ENCODE peak calls at places on chromosomes 4 and X, in six cellular contexts. One of them, this sample, is unnamed.

GRCh38 chr4:73409012-73409862 is 5.2 kb downstream of the ALB start:
- DNase-seq in heart right ventricle: no peak
- DNase-seq in foreskin fibroblast: no peak
- DNase-seq in GM13976: no peak
- DNase-seq in gastrocnemius medialis: no peak
- DNase-seq in BJ: no peak
- DNase-seq in this sample: no peak

GRCh38 chrX:135985123-135985973 is at the start of gene SLC9A6:
- DNase-seq in foreskin fibroblast: peak
- DNase-seq in BJ: no peak
- DNase-seq in GM13976: peak
- DNase-seq in gastrocnemius medialis: peak
- DNase-seq in heart right ventricle: peak
- DNase-seq in this sample: peak

GRCh38 chr4:1538096-1538410 is 131.8 kb upstream of the NKX1-1 start:
- DNase-seq in foreskin fibroblast: no peak
- DNase-seq in heart right ventricle: peak
- DNase-seq in GM13976: no peak
- DNase-seq in gastrocnemius medialis: no peak
- DNase-seq in BJ: no peak
- DNase-seq in this sample: no peak

GRCh38 chr4:55768291-55768690 is 51.3 kb upstream of the EXOC1L start:
- DNase-seq in GM13976: no peak
- DNase-seq in foreskin fibroblast: peak
- DNase-seq in heart right ventricle: no peak
- DNase-seq in gastrocnemius medialis: no peak
- DNase-seq in BJ: no peak
- DNase-seq in this sample: no peak

GRCh38 chr4:109719604-109720003 is 10.3 kb downstream of the PLA2G12A start:
- DNase-seq in BJ: no peak
- DNase-seq in GM13976: no peak
- DNase-seq in foreskin fibroblast: no peak
- DNase-seq in gastrocnemius medialis: no peak
- DNase-seq in heart right ventricle: no peak
- DNase-seq in this sample: no peak

GRCh38 chr4:174526731-174527130 is 4.4 kb upstream of the HPGD start:
- DNase-seq in foreskin fibroblast: no peak
- DNase-seq in BJ: no peak
- DNase-seq in heart right ventricle: no peak
- DNase-seq in GM13976: no peak
- DNase-seq in gastrocnemius medialis: no peak
- DNase-seq in this sample: no peak

GRCh38 chr4:8365353-8365752 is 75.2 kb downstream of the ACOX3 start:
- DNase-seq in gastrocnemius medialis: no peak
- DNase-seq in GM13976: no peak
- DNase-seq in BJ: no peak
- DNase-seq in heart right ventricle: no peak
- DNase-seq in foreskin fibroblast: no peak
- DNase-seq in this sample: no peak

GRCh38 chr4:99885063-99885664 is 9.1 kb downstream of the LAMTOR3 start:
- DNase-seq in heart right ventricle: no peak
- DNase-seq in BJ: no peak
- DNase-seq in GM13976: peak
- DNase-seq in foreskin fibroblast: peak
- DNase-seq in gastrocnemius medialis: no peak
- DNase-seq in this sample: peak

GRCh38 chr4:100869266-100869665 is 351.4 kb upstream of the EMCN start:
- DNase-seq in heart right ventricle: no peak
- DNase-seq in foreskin fibroblast: no peak
- DNase-seq in GM13976: no peak
- DNase-seq in gastrocnemius medialis: no peak
- DNase-seq in BJ: no peak
- DNase-seq in this sample: no peak

GRCh38 chr4:38656111-38656510 is 7.9 kb upstream of the KLF3 start:
- DNase-seq in foreskin fibroblast: no peak
- DNase-seq in GM13976: no peak
- DNase-seq in BJ: no peak
- DNase-seq in gastrocnemius medialis: no peak
- DNase-seq in heart right ventricle: no peak
- DNase-seq in this sample: no peak

GRCh38 chr4:37188100-37188499 is 56.4 kb upstream of the NWD2 start:
- DNase-seq in foreskin fibroblast: no peak
- DNase-seq in BJ: no peak
- DNase-seq in GM13976: no peak
- DNase-seq in gastrocnemius medialis: no peak
- DNase-seq in heart right ventricle: no peak
- DNase-seq in this sample: no peak

GRCh38 chr4:128782076-128782715 is 27.3 kb upstream of the JADE1 start:
- DNase-seq in heart right ventricle: peak
- DNase-seq in foreskin fibroblast: peak
- DNase-seq in GM13976: peak
- DNase-seq in gastrocnemius medialis: peak
- DNase-seq in BJ: no peak
- DNase-seq in this sample: no peak

GRCh38 chr4:112520598-112521122 is 4.7 kb upstream of the NEUROG2 start:
- DNase-seq in foreskin fibroblast: peak
- DNase-seq in BJ: no peak
- DNase-seq in heart right ventricle: no peak
- DNase-seq in gastrocnemius medialis: no peak
- DNase-seq in GM13976: no peak
- DNase-seq in this sample: no peak

GRCh38 chrX:57587062-57587461 is 4.7 kb upstream of the ZXDB start:
- DNase-seq in heart right ventricle: no peak
- DNase-seq in foreskin fibroblast: no peak
- DNase-seq in GM13976: no peak
- DNase-seq in gastrocnemius medialis: no peak
- DNase-seq in BJ: no peak
- DNase-seq in this sample: no peak

GRCh38 chrX:140815868-140816267 is 106.3 kb downstream of the LINC00632 start:
- DNase-seq in GM13976: no peak
- DNase-seq in gastrocnemius medialis: no peak
- DNase-seq in BJ: no peak
- DNase-seq in foreskin fibroblast: peak
- DNase-seq in heart right ventricle: no peak
- DNase-seq in this sample: no peak

GRCh38 chrX:38484607-38485498 is 76.5 kb upstream of the TSPAN7 start:
- DNase-seq in heart right ventricle: no peak
- DNase-seq in GM13976: no peak
- DNase-seq in gastrocnemius medialis: no peak
- DNase-seq in foreskin fibroblast: no peak
- DNase-seq in BJ: no peak
- DNase-seq in this sample: no peak

GRCh38 chr4:168683595-168683994 is 186.7 kb downstream of the PALLD start:
- DNase-seq in foreskin fibroblast: peak
- DNase-seq in BJ: no peak
- DNase-seq in heart right ventricle: no peak
- DNase-seq in GM13976: no peak
- DNase-seq in gastrocnemius medialis: no peak
- DNase-seq in this sample: no peak

GRCh38 chrX:15050395-15050794 is 177.2 kb downstream of the MOSPD2 start:
- DNase-seq in heart right ventricle: no peak
- DNase-seq in gastrocnemius medialis: no peak
- DNase-seq in BJ: no peak
- DNase-seq in foreskin fibroblast: no peak
- DNase-seq in GM13976: no peak
- DNase-seq in this sample: no peak

GRCh38 chrX:110569506-110569905 is 210.9 kb downstream of the RTL9 start:
- DNase-seq in gastrocnemius medialis: no peak
- DNase-seq in GM13976: no peak
- DNase-seq in BJ: peak
- DNase-seq in foreskin fibroblast: peak
- DNase-seq in heart right ventricle: no peak
- DNase-seq in this sample: no peak

GRCh38 chr4:6785572-6785925 is 3.0 kb downstream of the KIAA0232 start:
- DNase-seq in heart right ventricle: no peak
- DNase-seq in BJ: no peak
- DNase-seq in GM13976: peak
- DNase-seq in gastrocnemius medialis: no peak
- DNase-seq in foreskin fibroblast: no peak
- DNase-seq in this sample: no peak

GRCh38 chr4:41177016-41177415 is 37.3 kb downstream of the APBB2 start:
- DNase-seq in gastrocnemius medialis: no peak
- DNase-seq in GM13976: no peak
- DNase-seq in BJ: no peak
- DNase-seq in foreskin fibroblast: peak
- DNase-seq in heart right ventricle: no peak
- DNase-seq in this sample: no peak

GRCh38 chr4:122847931-122848330 is 21.3 kb downstream of the FGF2 start:
- DNase-seq in heart right ventricle: no peak
- DNase-seq in BJ: no peak
- DNase-seq in GM13976: no peak
- DNase-seq in foreskin fibroblast: no peak
- DNase-seq in gastrocnemius medialis: no peak
- DNase-seq in this sample: no peak

GRCh38 chr4:71713611-71714203 is 70.2 kb downstream of the GC start:
- DNase-seq in BJ: no peak
- DNase-seq in gastrocnemius medialis: no peak
- DNase-seq in foreskin fibroblast: peak
- DNase-seq in heart right ventricle: no peak
- DNase-seq in GM13976: no peak
- DNase-seq in this sample: no peak

GRCh38 chrX:5595570-5595969 is 633.1 kb downstream of the NLGN4X start:
- DNase-seq in gastrocnemius medialis: no peak
- DNase-seq in GM13976: no peak
- DNase-seq in BJ: no peak
- DNase-seq in foreskin fibroblast: no peak
- DNase-seq in heart right ventricle: no peak
- DNase-seq in this sample: no peak

GRCh38 chr4:125243835-125244397 is 70.8 kb upstream of the FAT4 start:
- DNase-seq in foreskin fibroblast: peak
- DNase-seq in gastrocnemius medialis: no peak
- DNase-seq in BJ: no peak
- DNase-seq in heart right ventricle: no peak
- DNase-seq in GM13976: no peak
- DNase-seq in this sample: no peak

GRCh38 chrX:110021180-110022022 is 18.5 kb downstream of the TMEM164 start:
- DNase-seq in GM13976: no peak
- DNase-seq in heart right ventricle: no peak
- DNase-seq in gastrocnemius medialis: peak
- DNase-seq in foreskin fibroblast: peak
- DNase-seq in BJ: no peak
- DNase-seq in this sample: no peak

GRCh38 chr4:123443401-123444297 is 47.1 kb downstream of the SPRY1 start:
- DNase-seq in heart right ventricle: no peak
- DNase-seq in GM13976: peak
- DNase-seq in foreskin fibroblast: peak
- DNase-seq in gastrocnemius medialis: no peak
- DNase-seq in BJ: no peak
- DNase-seq in this sample: no peak

GRCh38 chrX:116272328-116272727 is 101.8 kb downstream of the AGTR2 start:
- DNase-seq in gastrocnemius medialis: no peak
- DNase-seq in heart right ventricle: no peak
- DNase-seq in foreskin fibroblast: peak
- DNase-seq in BJ: peak
- DNase-seq in GM13976: no peak
- DNase-seq in this sample: no peak

GRCh38 chrX:56113785-56114436 is 118.2 kb upstream of the KLF8 start:
- DNase-seq in GM13976: no peak
- DNase-seq in BJ: no peak
- DNase-seq in heart right ventricle: no peak
- DNase-seq in gastrocnemius medialis: no peak
- DNase-seq in foreskin fibroblast: no peak
- DNase-seq in this sample: no peak

DNA sequence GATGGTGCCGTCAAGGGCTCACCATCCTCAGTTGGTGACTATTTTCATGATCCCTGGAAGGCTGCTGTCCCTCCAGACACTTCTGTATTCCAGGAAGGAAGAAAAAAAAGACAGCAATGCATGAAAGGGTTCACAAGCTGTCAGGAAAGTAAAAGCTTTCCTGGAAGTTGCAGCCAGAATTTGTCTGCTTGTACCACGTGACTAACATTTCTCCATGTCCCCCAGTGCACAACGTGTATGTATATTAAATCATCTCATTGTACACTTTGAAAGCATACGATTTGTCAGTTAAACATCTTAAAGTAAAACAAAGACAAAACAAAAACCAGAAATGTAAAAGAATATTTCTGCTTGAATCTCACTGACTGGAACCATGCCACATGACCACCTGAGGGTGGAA is 127.4 kb upstream of the CLNK start:
- DNase-seq in foreskin fibroblast: no peak
- DNase-seq in BJ: no peak
- DNase-seq in gastrocnemius medialis: no peak
- DNase-seq in heart right ventricle: no peak
- DNase-seq in GM13976: no peak
- DNase-seq in this sample: no peak
- TF ChIP-seq CTCF in foreskin fibroblast: no peak
- TF ChIP-seq CTCF in BJ: no peak
- TF ChIP-seq CTCF in gastrocnemius medialis: no peak
- TF ChIP-seq CTCF in heart right ventricle: no peak
- TF ChIP-seq CTCF in GM13976: no peak
- TF ChIP-seq CTCF in this sample: no peak

GRCh38 chr4:70531981-70532380 is 13.6 kb downstream of the AMTN start:
- DNase-seq in foreskin fibroblast: no peak
- DNase-seq in BJ: no peak
- DNase-seq in heart right ventricle: no peak
- DNase-seq in gastrocnemius medialis: no peak
- DNase-seq in GM13976: no peak
- DNase-seq in this sample: no peak
- TF ChIP-seq CTCF in foreskin fibroblast: no peak
- TF ChIP-seq CTCF in BJ: no peak
- TF ChIP-seq CTCF in heart right ventricle: no peak
- TF ChIP-seq CTCF in gastrocnemius medialis: no peak
- TF ChIP-seq CTCF in GM13976: no peak
- TF ChIP-seq CTCF in this sample: peak

GRCh38 chr4:70704333-70705145 is 16.2 kb downstream of the UTP3 start:
- DNase-seq in heart right ventricle: peak
- DNase-seq in GM13976: peak
- DNase-seq in gastrocnemius medialis: peak
- DNase-seq in BJ: no peak
- DNase-seq in foreskin fibroblast: peak
- DNase-seq in this sample: peak
- TF ChIP-seq CTCF in heart right ventricle: peak
- TF ChIP-seq CTCF in GM13976: peak
- TF ChIP-seq CTCF in gastrocnemius medialis: no peak
- TF ChIP-seq CTCF in BJ: peak
- TF ChIP-seq CTCF in foreskin fibroblast: peak
- TF ChIP-seq CTCF in this sample: peak

DNA sequence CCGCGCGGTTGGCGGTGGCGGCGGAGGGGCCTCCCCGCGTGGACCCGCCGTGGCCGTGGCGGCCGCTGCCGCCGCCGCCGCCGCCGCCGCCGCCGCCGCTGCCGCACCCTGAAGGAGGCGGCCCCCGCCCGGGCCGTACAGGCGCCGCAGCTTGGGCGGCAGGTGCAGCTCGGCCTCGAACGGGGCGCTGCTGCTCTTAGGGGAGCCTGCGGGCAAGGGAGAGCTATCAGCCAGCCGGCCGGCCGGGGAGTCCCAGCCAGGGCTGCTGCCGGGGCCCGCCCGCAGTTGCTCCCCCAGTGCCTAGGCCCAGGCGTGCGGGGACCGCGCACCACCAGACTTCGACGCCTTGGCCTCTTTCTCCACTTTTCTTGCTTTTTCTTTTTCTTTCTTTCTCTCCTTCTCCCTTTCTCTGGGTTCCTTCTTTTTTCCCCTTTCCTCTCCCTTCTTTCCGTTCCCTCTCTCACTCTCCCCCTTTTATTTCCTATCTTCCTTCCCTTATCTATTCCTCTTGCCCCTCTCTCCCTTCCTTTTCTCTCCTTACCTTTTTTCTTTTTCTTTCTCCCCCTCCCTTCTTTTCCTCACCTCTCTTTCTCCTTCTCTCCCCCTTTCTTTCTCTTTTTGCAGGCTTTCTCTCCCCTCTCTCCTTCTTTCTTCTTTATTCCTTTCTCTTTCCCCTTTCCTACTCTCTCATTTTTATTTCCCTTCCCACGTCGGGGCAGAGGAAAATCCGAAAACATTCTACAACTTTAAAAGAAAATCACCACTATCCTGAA is 2.0 kb downstream of the ARX start:
- DNase-seq in GM13976: peak
- DNase-seq in foreskin fibroblast: no peak
- DNase-seq in gastrocnemius medialis: no peak
- DNase-seq in heart right ventricle: no peak
- DNase-seq in BJ: no peak
- DNase-seq in this sample: no peak
- TF ChIP-seq CTCF in GM13976: no peak
- TF ChIP-seq CTCF in foreskin fibroblast: no peak
- TF ChIP-seq CTCF in gastrocnemius medialis: no peak
- TF ChIP-seq CTCF in heart right ventricle: no peak
- TF ChIP-seq CTCF in BJ: no peak
- TF ChIP-seq CTCF in this sample: no peak

This sample was measured in endothelial cell.